ENCODE peak calls at places on chromosome 19, in five cellular contexts. One of them, this sample, is unnamed. For H3K4me1, the result is how much of the 10 kb centered on the place peaks cover.

GRCh38 chr19:23543351-23543750 is 143.7 kb downstream of the ZNF675 start:
- DNase-seq in transverse colon: no peak
- DNase-seq in stomach: no peak
- DNase-seq in lung: no peak
- DNase-seq in CD4-positive, CD25-positive, alpha-beta regulatory T cell: no peak
- DNase-seq in this sample: no peak

GRCh38 chr19:15439078-15439799 is 10.5 kb downstream of the WIZ start:
- DNase-seq in transverse colon: no peak
- DNase-seq in stomach: no peak
- DNase-seq in lung: no peak
- DNase-seq in CD4-positive, CD25-positive, alpha-beta regulatory T cell: no peak
- DNase-seq in this sample: no peak

GRCh38 chr19:27770095-27770494 is 1442.9 kb downstream of the UQCRFS1 start:
- DNase-seq in transverse colon: no peak
- DNase-seq in stomach: no peak
- DNase-seq in lung: no peak
- DNase-seq in CD4-positive, CD25-positive, alpha-beta regulatory T cell: no peak
- DNase-seq in this sample: no peak

GRCh38 chr19:46970815-46971214 is 48.8 kb upstream of the NPAS1 start:
- DNase-seq in transverse colon: no peak
- DNase-seq in stomach: no peak
- DNase-seq in lung: no peak
- DNase-seq in CD4-positive, CD25-positive, alpha-beta regulatory T cell: no peak
- DNase-seq in this sample: no peak

GRCh38 chr19:4732680-4733114 is 9.1 kb upstream of the DPP9 start:
- DNase-seq in transverse colon: peak
- DNase-seq in stomach: peak
- DNase-seq in lung: peak
- DNase-seq in CD4-positive, CD25-positive, alpha-beta regulatory T cell: peak
- DNase-seq in this sample: no peak

GRCh38 chr19:58059003-58059671 is at the start of gene ZNF135:
- DNase-seq in transverse colon: peak
- DNase-seq in stomach: peak
- DNase-seq in lung: peak
- DNase-seq in CD4-positive, CD25-positive, alpha-beta regulatory T cell: peak
- DNase-seq in this sample: no peak

GRCh38 chr19:35262101-35262761 is 6.5 kb upstream of the USF2 start:
- DNase-seq in transverse colon: peak
- DNase-seq in stomach: peak
- DNase-seq in lung: no peak
- DNase-seq in CD4-positive, CD25-positive, alpha-beta regulatory T cell: no peak
- DNase-seq in this sample: no peak

GRCh38 chr19:4120531-4120930 is 3.4 kb downstream of the MAP2K2 start:
- DNase-seq in transverse colon: no peak
- DNase-seq in stomach: no peak
- DNase-seq in lung: no peak
- DNase-seq in CD4-positive, CD25-positive, alpha-beta regulatory T cell: no peak
- DNase-seq in this sample: no peak

GRCh38 chr19:17405250-17406038 is at the start of gene BST2:
- DNase-seq in transverse colon: peak
- DNase-seq in stomach: peak
- DNase-seq in lung: peak
- DNase-seq in CD4-positive, CD25-positive, alpha-beta regulatory T cell: peak
- DNase-seq in this sample: peak

GRCh38 chr19:6035026-6035425 is 57.1 kb upstream of the RANBP3 start:
- DNase-seq in transverse colon: no peak
- DNase-seq in stomach: no peak
- DNase-seq in lung: no peak
- DNase-seq in CD4-positive, CD25-positive, alpha-beta regulatory T cell: no peak
- DNase-seq in this sample: no peak

GRCh38 chr19:48896191-48896720 is 2.3 kb downstream of the TULP2 start:
- DNase-seq in transverse colon: peak
- DNase-seq in stomach: no peak
- DNase-seq in lung: peak
- DNase-seq in CD4-positive, CD25-positive, alpha-beta regulatory T cell: peak
- DNase-seq in this sample: no peak

GRCh38 chr19:5314012-5314906 is 26.4 kb downstream of the PTPRS start:
- DNase-seq in transverse colon: no peak
- DNase-seq in stomach: no peak
- DNase-seq in lung: no peak
- DNase-seq in CD4-positive, CD25-positive, alpha-beta regulatory T cell: no peak
- DNase-seq in this sample: no peak

GRCh38 chr19:33751386-33751770 is 45.3 kb upstream of the KCTD15 start:
- DNase-seq in transverse colon: no peak
- DNase-seq in stomach: no peak
- DNase-seq in lung: no peak
- DNase-seq in CD4-positive, CD25-positive, alpha-beta regulatory T cell: no peak
- DNase-seq in this sample: no peak

GRCh38 chr19:3687774-3688706 is 12.2 kb downstream of the PIP5K1C start:
- DNase-seq in transverse colon: peak
- DNase-seq in stomach: peak
- DNase-seq in lung: no peak
- DNase-seq in CD4-positive, CD25-positive, alpha-beta regulatory T cell: peak
- DNase-seq in this sample: no peak

GRCh38 chr19:17719730-17720486 is 628 bp downstream of the MAP1S start:
- DNase-seq in transverse colon: peak
- DNase-seq in stomach: peak
- DNase-seq in lung: peak
- DNase-seq in CD4-positive, CD25-positive, alpha-beta regulatory T cell: peak
- DNase-seq in this sample: no peak

GRCh38 chr19:19026299-19026971 is 6.9 kb downstream of the SUGP2 start:
- DNase-seq in transverse colon: no peak
- DNase-seq in stomach: no peak
- DNase-seq in lung: peak
- DNase-seq in CD4-positive, CD25-positive, alpha-beta regulatory T cell: no peak
- DNase-seq in this sample: no peak

GRCh38 chr19:36973021-36973843 is 57.1 kb downstream of the ZNF568 start:
- DNase-seq in transverse colon: peak
- DNase-seq in stomach: peak
- DNase-seq in lung: peak
- DNase-seq in CD4-positive, CD25-positive, alpha-beta regulatory T cell: peak
- DNase-seq in this sample: peak

GRCh38 chr19:18091217-18091608 is 4.5 kb upstream of the IL12RB1 start:
- DNase-seq in transverse colon: peak
- DNase-seq in stomach: peak
- DNase-seq in lung: peak
- DNase-seq in CD4-positive, CD25-positive, alpha-beta regulatory T cell: peak
- DNase-seq in this sample: peak

DNA sequence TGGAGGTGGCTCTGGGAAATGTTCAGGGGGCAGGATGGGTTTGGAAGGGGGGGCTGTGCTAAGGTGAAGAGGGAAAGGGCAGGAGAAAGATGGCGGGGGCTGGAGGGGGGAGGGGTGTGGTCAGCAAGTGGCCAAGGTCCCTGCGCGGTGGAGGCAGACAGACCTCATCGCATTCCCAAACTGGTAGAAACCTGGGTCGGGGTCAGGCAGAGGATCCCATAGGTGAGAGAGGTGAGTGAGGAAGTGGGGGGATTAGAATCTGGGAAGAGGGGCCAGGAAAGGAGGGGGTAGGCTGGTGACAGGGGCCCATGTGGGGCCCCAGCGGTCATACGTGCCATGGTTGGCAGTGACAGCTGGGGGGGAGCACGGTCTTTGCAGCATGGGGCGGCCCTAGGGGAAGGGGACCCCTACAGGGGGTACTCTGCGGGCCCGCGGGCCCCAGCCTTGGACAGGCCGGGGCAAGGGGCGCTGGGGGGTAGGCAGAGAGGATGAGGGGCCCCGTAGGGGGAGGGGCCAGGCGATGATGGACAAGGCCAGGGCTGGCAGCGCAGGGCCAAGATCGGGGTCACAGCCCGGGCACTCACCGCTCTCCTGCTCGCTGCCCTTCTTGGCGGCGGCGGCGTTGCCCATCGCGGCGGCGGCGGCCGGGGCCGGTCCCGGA is 514 bp downstream of the PRKACA start:
- DNase-seq in transverse colon: no peak
- DNase-seq in stomach: no peak
- DNase-seq in lung: peak
- DNase-seq in CD4-positive, CD25-positive, alpha-beta regulatory T cell: no peak
- DNase-seq in this sample: no peak
- H3K4me1 ChIP-seq in transverse colon: half or more
- H3K4me1 ChIP-seq in stomach: half or more
- H3K4me1 ChIP-seq in lung: under half
- H3K4me1 ChIP-seq in CD4-positive, CD25-positive, alpha-beta regulatory T cell: under half
- H3K4me1 ChIP-seq in this sample: under half

GRCh38 chr19:38870612-38871011 is 7.5 kb downstream of the RINL start:
- DNase-seq in transverse colon: no peak
- DNase-seq in stomach: no peak
- DNase-seq in lung: no peak
- DNase-seq in CD4-positive, CD25-positive, alpha-beta regulatory T cell: no peak
- DNase-seq in this sample: no peak

GRCh38 chr19:38869836-38870607 is 8.1 kb downstream of the RINL start:
- DNase-seq in transverse colon: peak
- DNase-seq in stomach: peak
- DNase-seq in lung: peak
- DNase-seq in CD4-positive, CD25-positive, alpha-beta regulatory T cell: peak
- DNase-seq in this sample: no peak

GRCh38 chr19:38867176-38867780 is 10.8 kb downstream of the RINL start:
- DNase-seq in transverse colon: no peak
- DNase-seq in stomach: no peak
- DNase-seq in lung: no peak
- DNase-seq in CD4-positive, CD25-positive, alpha-beta regulatory T cell: no peak
- DNase-seq in this sample: no peak

GRCh38 chr19:38868551-38868950 is 9.5 kb downstream of the RINL start:
- DNase-seq in transverse colon: no peak
- DNase-seq in stomach: no peak
- DNase-seq in lung: no peak
- DNase-seq in CD4-positive, CD25-positive, alpha-beta regulatory T cell: no peak
- DNase-seq in this sample: no peak

DNA sequence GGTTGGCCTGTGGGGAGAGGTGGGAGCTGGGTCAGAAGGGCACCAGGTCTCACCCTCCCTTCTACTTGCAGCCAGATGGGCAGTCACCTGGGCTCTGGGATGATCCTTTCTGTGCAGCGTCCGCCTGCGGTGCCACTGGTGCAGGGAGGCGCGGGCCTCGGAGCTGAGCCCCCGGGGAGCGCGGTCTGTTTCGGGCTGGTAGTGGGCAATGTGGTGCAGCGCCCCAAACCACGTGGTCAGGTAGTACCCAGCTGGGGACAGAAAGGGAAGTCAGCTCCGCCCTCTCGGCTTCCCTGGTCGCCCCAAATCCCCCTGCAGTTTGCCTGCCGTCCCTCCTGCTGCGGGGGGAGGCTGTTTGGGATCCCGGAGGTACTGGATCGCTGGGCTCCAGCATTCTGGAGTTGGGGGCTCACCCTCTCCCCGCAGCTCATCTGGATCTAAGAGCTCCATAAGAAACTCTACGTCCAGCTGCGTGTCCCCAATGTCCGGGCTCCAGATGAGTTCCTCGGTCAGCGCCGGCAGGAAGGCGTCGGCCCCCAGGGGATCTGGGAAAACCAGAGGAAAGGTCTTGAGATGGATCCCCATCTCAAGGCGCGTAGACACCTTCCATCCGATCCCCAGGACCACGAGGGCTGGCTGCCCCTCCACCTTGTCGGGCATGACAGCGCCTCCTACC is 8.8 kb downstream of the RINL start:
- DNase-seq in transverse colon: peak
- DNase-seq in stomach: no peak
- DNase-seq in lung: no peak
- DNase-seq in CD4-positive, CD25-positive, alpha-beta regulatory T cell: peak
- DNase-seq in this sample: no peak
- H3K4me1 ChIP-seq in transverse colon: under half
- H3K4me1 ChIP-seq in stomach: under half
- H3K4me1 ChIP-seq in lung: under half
- H3K4me1 ChIP-seq in CD4-positive, CD25-positive, alpha-beta regulatory T cell: under half
- H3K4me1 ChIP-seq in this sample: under half

GRCh38 chr19:1264801-1265610 is 4.1 kb upstream of the CIRBP start:
- DNase-seq in transverse colon: peak
- DNase-seq in stomach: peak
- DNase-seq in lung: peak
- DNase-seq in CD4-positive, CD25-positive, alpha-beta regulatory T cell: no peak
- DNase-seq in this sample: no peak

GRCh38 chr19:1267441-1268391 is 1.4 kb upstream of the CIRBP start:
- DNase-seq in transverse colon: no peak
- DNase-seq in stomach: no peak
- DNase-seq in lung: no peak
- DNase-seq in CD4-positive, CD25-positive, alpha-beta regulatory T cell: no peak
- DNase-seq in this sample: no peak

GRCh38 chr19:1266116-1266817 is 2.9 kb upstream of the CIRBP start:
- DNase-seq in transverse colon: peak
- DNase-seq in stomach: peak
- DNase-seq in lung: peak
- DNase-seq in CD4-positive, CD25-positive, alpha-beta regulatory T cell: peak
- DNase-seq in this sample: no peak

GRCh38 chr19:1266818-1267440 is 2.2 kb upstream of the CIRBP start:
- DNase-seq in transverse colon: peak
- DNase-seq in stomach: peak
- DNase-seq in lung: peak
- DNase-seq in CD4-positive, CD25-positive, alpha-beta regulatory T cell: peak
- DNase-seq in this sample: no peak

DNA sequence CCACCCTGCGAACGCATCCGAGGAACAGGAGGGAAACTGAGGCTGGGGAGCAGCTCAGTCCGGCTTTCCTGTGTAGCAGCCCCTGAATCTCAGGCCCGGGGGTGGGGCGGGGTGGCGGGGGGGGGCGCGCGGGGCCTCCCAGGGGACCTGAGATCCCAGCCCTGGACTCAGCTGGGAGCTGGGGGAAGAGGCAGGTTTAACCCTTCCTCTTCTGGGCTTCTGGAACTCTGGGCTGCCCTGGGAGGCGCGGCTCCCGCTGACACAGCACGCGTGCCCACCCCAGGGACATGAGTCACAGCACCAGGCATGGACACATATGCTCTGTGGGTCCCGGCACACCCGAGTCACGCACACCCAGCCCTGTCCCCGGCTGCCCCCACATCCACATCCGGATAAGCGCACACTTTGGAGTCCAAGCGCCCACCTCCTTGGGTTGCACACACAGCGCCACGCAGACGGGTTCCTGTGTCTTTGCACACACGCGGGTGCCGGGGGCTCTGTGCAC is 3.5 kb upstream of the CIRBP start:
- DNase-seq in transverse colon: peak
- DNase-seq in stomach: no peak
- DNase-seq in lung: no peak
- DNase-seq in CD4-positive, CD25-positive, alpha-beta regulatory T cell: peak
- DNase-seq in this sample: no peak
- H3K4me1 ChIP-seq in transverse colon: half or more
- H3K4me1 ChIP-seq in stomach: half or more
- H3K4me1 ChIP-seq in lung: under half
- H3K4me1 ChIP-seq in CD4-positive, CD25-positive, alpha-beta regulatory T cell: half or more
- H3K4me1 ChIP-seq in this sample: half or more

GRCh38 chr19:41861846-41862245 is 1.8 kb downstream of the RPS19 start:
- DNase-seq in transverse colon: no peak
- DNase-seq in stomach: no peak
- DNase-seq in lung: no peak
- DNase-seq in CD4-positive, CD25-positive, alpha-beta regulatory T cell: no peak
- DNase-seq in this sample: no peak

GRCh38 chr19:41859618-41860418 is at the start of gene RPS19:
- DNase-seq in transverse colon: peak
- DNase-seq in stomach: peak
- DNase-seq in lung: peak
- DNase-seq in CD4-positive, CD25-positive, alpha-beta regulatory T cell: peak
- DNase-seq in this sample: peak

GRCh38 chr19:41862445-41862986 is 2.5 kb downstream of the RPS19 start:
- DNase-seq in transverse colon: no peak
- DNase-seq in stomach: no peak
- DNase-seq in lung: no peak
- DNase-seq in CD4-positive, CD25-positive, alpha-beta regulatory T cell: no peak
- DNase-seq in this sample: no peak

GRCh38 chr19:41860419-41861097 is 503 bp downstream of the RPS19 start:
- DNase-seq in transverse colon: no peak
- DNase-seq in stomach: no peak
- DNase-seq in lung: peak
- DNase-seq in CD4-positive, CD25-positive, alpha-beta regulatory T cell: peak
- DNase-seq in this sample: no peak

GRCh38 chr19:41861098-41861768 is 1.2 kb downstream of the RPS19 start:
- DNase-seq in transverse colon: no peak
- DNase-seq in stomach: no peak
- DNase-seq in lung: no peak
- DNase-seq in CD4-positive, CD25-positive, alpha-beta regulatory T cell: no peak
- DNase-seq in this sample: no peak
- H3K4me1 ChIP-seq in transverse colon: under half
- H3K4me1 ChIP-seq in stomach: half or more
- H3K4me1 ChIP-seq in lung: under half
- H3K4me1 ChIP-seq in CD4-positive, CD25-positive, alpha-beta regulatory T cell: under half
- H3K4me1 ChIP-seq in this sample: under half